ENCODE peak calls at places on chromosome 17, in four cellular contexts. P, Q, T and N are unnamed samples.

GRCh38 chr17:7932483-7932891 is 481 bp downstream of the CNTROB start:
- DNase-seq in T (peak), P (peak), Q (no peak), N (no peak)

GRCh38 chr17:41835800-41836549 is at the start of gene NT5C3B:
- DNase-seq in Q (no peak), P (peak), T (peak), N (peak)

GRCh38 chr17:43721537-43722268 is 36.9 kb downstream of the SOST start:
- DNase-seq in P (no peak), Q (no peak), T (no peak), N (peak)

GRCh38 chr17:1078831-1079561 is 82.1 kb downstream of the TIMM22 start:
- DNase-seq in T (no peak), Q (no peak), P (peak), N (no peak)

GRCh38 chr17:19940722-19941464 is 36.7 kb downstream of the AKAP10 start:
- DNase-seq in P (no peak), T (peak), Q (no peak), N (no peak)

GRCh38 chr17:64133546-64134215 is 3.7 kb upstream of the ERN1 start:
- DNase-seq in Q (no peak), T (peak), P (no peak), N (peak)

GRCh38 chr17:8125196-8125946 is 1.5 kb upstream of the HES7 start:
- DNase-seq in Q (peak), P (peak), T (peak), N (peak)

GRCh38 chr17:1377334-1377733 is 22.7 kb downstream of the YWHAE start:
- DNase-seq in P (no peak), T (no peak), Q (no peak), N (no peak)

GRCh38 chr17:8894189-8894611 is 26.7 kb upstream of the PIK3R6 start:
- DNase-seq in P (peak), Q (no peak), T (no peak), N (no peak)

GRCh38 chr17:21176996-21177395 is 37.0 kb downstream of the TMEM11 start:
- DNase-seq in Q (no peak), P (no peak), T (no peak), N (no peak)

GRCh38 chr17:73228748-73229236 is 32.9 kb downstream of the CPSF4L start:
- DNase-seq in Q (no peak), P (no peak), T (peak), N (peak)

GRCh38 chr17:72361892-72362291 is 241.1 kb downstream of the SOX9 start:
- DNase-seq in T (no peak), P (no peak), Q (no peak), N (no peak)

GRCh38 chr17:39014044-39014794 is 47.0 kb upstream of the FBXO47 start:
- DNase-seq in T (peak), P (no peak), Q (no peak), N (peak)

GRCh38 chr17:64202683-64203430 is 60.2 kb downstream of the TEX2 start:
- DNase-seq in Q (no peak), P (no peak), T (peak), N (no peak)

GRCh38 chr17:6910987-6911603 is 79.6 kb upstream of the TEKT1 start:
- DNase-seq in T (peak), P (no peak), Q (no peak), N (peak)

GRCh38 chr17:80265205-80266068 is 4.8 kb downstream of the RNF213 start:
- DNase-seq in T (no peak), P (no peak), Q (peak), N (no peak)

GRCh38 chr17:76530489-76530814 is 7.1 kb downstream of the CYGB start:
- DNase-seq in P (no peak), T (no peak), Q (no peak), N (no peak)

GRCh38 chr17:76530826-76531500 is 6.5 kb downstream of the CYGB start:
- DNase-seq in T (no peak), Q (no peak), P (peak), N (no peak)

GRCh38 chr17:76531501-76532038 is 5.9 kb downstream of the CYGB start:
- DNase-seq in Q (no peak), P (no peak), T (no peak), N (no peak)

GRCh38 chr17:76529643-76530488 is 7.6 kb downstream of the CYGB start:
- DNase-seq in P (peak), Q (no peak), T (peak), N (peak)

DNA sequence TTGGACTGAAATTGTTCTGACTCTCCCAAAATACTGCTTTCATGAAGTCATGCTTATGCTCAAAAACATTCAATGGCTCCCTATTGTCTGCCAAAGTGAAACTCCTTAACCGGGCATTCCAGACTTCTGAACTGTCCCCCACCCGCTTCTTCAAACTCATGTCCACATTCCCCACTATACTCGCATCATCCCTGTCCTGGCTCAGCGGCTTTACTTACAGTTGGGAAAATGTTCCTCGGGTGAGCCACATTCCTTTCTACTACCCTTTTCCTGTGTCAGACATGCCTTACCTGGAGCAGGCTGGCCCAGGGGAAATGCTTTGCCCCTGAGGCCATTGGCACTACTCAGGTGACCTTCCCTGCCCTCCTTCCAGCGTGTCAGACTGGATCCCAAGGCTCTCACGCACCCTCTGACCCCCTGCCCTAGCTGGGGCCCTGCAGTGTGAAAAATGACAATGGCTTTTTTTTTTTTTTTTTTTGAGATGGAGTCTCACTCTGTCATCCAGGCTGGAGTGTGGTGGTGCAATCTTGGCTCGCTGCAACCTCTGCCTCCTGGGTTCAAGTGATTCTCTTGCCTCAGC is 5.3 kb downstream of the CYGB start:
- DNase-seq in Q (no peak), T (peak), P (no peak), N (no peak)
- TF ChIP-seq HDAC2 in Q (no peak), T (no peak), P (no peak), N (peak)

DNA sequence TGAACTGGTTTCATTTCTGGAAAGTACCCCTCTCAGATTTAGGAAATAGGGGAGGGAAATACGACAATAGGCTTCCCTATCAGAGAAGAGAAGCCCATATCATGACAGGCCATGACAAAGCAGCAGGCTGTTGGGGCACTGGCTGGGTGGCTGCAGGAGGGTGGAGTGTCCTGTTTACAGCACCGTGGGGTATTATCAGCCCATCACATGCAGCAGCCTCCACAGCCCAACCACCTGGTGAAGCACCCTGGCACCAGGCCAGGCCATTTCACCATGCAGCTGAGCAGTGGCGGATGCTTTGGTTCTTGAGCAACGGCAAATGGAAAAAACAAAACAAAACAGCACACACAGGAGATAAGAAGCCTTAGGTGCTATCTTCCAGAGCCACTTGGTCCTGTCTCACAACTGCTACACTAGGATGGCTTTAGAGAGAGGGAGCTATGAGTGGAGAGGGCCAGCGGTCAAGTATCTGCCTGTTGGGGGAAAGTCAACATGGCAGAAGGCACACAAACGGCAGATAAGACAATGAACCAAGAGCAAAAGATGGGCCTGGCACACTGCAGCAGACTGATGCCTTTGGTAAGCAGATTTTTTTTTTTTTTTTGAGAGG is 24.2 kb downstream of the FAM117A start:
- DNase-seq in Q (no peak), P (no peak), T (peak), N (peak)
- TF ChIP-seq POLR2AphosphoS5 in Q (peak), P (no peak), T (no peak), N (peak)

DNA sequence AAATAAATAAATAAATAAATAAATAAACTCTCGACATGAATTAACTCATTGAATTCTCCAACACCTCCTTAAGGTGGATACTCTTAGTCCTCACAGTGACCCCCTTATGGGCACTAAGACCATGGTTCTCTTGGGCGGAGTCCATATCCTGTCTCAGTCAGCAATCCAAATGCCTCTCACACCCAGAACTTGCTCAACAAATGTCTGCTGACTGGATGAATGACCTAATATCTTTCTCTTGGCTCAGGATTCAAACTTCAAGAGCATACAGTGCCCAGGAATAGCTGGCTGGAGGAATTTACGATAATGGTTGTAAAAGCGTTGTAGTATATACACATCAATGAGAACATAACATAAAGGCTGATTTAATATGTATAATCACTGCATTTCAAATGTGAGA is 6.8 kb upstream of the UBB start:
- DNase-seq in Q (no peak), P (no peak), T (no peak), N (no peak)
- TF ChIP-seq HDAC2 in Q (no peak), P (no peak), T (no peak), N (no peak)

GRCh38 chr17:10127819-10128375 is 70.5 kb downstream of the GAS7 start:
- DNase-seq in P (no peak), T (no peak), Q (no peak), N (no peak)
- TF ChIP-seq POLR2AphosphoS5 in P (no peak), T (no peak), Q (no peak), N (no peak)

DNA sequence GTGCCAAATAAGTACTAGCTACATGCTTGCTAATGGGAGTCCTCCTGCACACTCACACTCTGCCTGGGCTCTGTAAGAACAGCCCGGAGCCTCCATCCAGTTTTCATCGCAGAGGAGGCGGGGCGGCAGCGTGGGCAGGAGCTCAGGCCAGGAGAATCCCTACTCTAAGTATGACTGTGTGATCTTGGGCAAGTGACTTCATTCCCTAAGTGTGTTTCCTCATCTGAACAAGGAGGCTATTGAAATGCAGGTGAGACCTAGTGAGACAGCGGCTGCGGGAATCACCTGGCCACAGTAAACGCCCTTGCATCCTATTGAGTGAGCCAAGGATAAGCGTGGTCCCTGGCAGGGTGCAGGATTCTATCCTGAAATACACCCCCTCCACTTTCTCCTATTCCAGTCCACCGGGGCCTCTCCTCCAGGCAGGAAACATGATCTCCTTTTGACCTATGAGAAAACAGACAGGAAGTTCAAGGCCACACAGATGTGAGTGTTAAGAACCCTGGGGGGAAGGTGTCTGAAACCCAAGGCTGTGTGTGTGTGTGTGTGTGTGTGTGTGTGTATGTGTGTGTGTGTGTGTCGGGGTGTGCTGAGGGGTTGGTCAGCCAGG is 5.2 kb upstream of the RAI1 start:
- DNase-seq in Q (no peak), T (no peak), P (no peak), N (no peak)
- TF ChIP-seq HDAC2 in Q (no peak), T (no peak), P (no peak), N (no peak)

GRCh38 chr17:35088647-35088910 is 25.1 kb upstream of the RFFL start:
- DNase-seq in T (no peak), P (peak), Q (no peak), N (no peak)
- TF ChIP-seq POLR2AphosphoS5 in T (no peak), P (no peak), Q (peak), N (no peak)

GRCh38 chr17:61498042-61498441 is 45.8 kb downstream of the TBX4 start:
- DNase-seq in P (no peak), Q (no peak), T (no peak), N (no peak)
- TF ChIP-seq HDAC2 in P (no peak), Q (no peak), T (no peak), N (no peak)

GRCh38 chr17:17237026-17237799 is at the start of gene FLCN:
- DNase-seq in Q (peak), T (peak), P (peak), N (peak)
- TF ChIP-seq POLR2AphosphoS5 in Q (peak), T (peak), P (peak), N (peak)

GRCh38 chr17:75773808-75774470 is 8.9 kb upstream of the GALK1 start:
- DNase-seq in P (peak), Q (no peak), T (no peak), N (no peak)
- TF ChIP-seq HDAC2 in P (no peak), Q (no peak), T (no peak), N (no peak)

DNA sequence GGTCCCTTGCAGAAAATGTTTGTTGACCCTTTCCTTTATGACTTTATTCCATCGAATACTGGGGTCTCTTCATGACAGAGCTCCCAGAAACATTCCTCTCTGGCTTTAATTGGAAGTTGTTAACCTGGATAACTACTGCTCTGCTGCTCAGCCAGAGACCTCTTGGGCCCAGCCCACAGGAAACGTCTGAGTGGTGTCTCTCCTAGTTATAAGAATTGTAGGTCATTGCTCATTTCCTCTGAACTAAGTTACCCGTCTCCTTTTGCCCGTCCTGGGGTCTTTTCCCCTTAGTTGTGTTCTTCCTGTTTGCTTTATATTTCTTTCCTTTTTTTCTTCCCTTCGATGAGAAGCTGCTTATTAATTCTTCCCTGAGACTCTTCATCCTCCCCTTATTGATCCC is 9.0 kb downstream of the MAP2K6 start:
- DNase-seq in Q (no peak), T (no peak), P (no peak), N (no peak)
- TF ChIP-seq POLR2AphosphoS5 in Q (no peak), T (no peak), P (no peak), N (no peak)